ENCODE peak calls at places on chromosomes 12 and 14, in five cellular contexts. Z is SK-N-SH, D is K562, E is GM12892, R is GM12878. U is an unnamed sample.

GRCh38 chr12:117105902-117106301 is 6.7 kb upstream of the TESC start:
- DNase-seq in E (no peak), D (no peak), Z (no peak), R (peak), U (no peak)

GRCh38 chr12:106840217-106840616 is 65.7 kb downstream of the RIC8B start:
- DNase-seq in D (peak), E (no peak), R (no peak), Z (peak), U (no peak)

GRCh38 chr12:5428332-5429221 is 3.3 kb upstream of the NTF3 start:
- DNase-seq in E (no peak), D (peak), Z (peak), R (no peak), U (peak)

GRCh38 chr12:75505706-75506312 is 5.6 kb downstream of the KRR1 start:
- DNase-seq in E (no peak), D (no peak), Z (no peak), R (no peak), U (no peak)

GRCh38 chr12:14264777-14265176 is 100.7 kb upstream of the ATF7IP start:
- DNase-seq in Z (no peak), R (no peak), E (no peak), D (no peak), U (no peak)

GRCh38 chr12:68100241-68100640 is 59.3 kb downstream of the IFNG start:
- DNase-seq in Z (no peak), E (no peak), D (no peak), R (no peak), U (no peak)

GRCh38 chr14:75267141-75267601 is 11.5 kb upstream of the FOS start:
- DNase-seq in Z (no peak), E (no peak), D (no peak), R (no peak), U (no peak)

GRCh38 chr12:12376636-12377448 is 20.0 kb downstream of the BORCS5 start:
- DNase-seq in D (peak), Z (peak), E (peak), R (peak), U (no peak)

GRCh38 chr14:69086537-69086936 is 66.4 kb downstream of the DCAF5 start:
- DNase-seq in D (no peak), R (no peak), Z (no peak), E (no peak), U (no peak)

GRCh38 chr12:56931474-56931978 is 2.7 kb downstream of the SDR9C7 start:
- DNase-seq in Z (peak), E (no peak), R (no peak), D (peak), U (peak)

GRCh38 chr14:38127784-38128183 is 79.9 kb upstream of the SSTR1 start:
- DNase-seq in D (no peak), E (no peak), R (no peak), Z (no peak), U (no peak)

GRCh38 chr12:51401900-51402299 is 10.7 kb upstream of the GALNT6 start:
- DNase-seq in Z (no peak), R (no peak), D (no peak), E (no peak), U (no peak)

GRCh38 chr12:72978999-72979398 is 706.8 kb downstream of the TRHDE start:
- DNase-seq in E (no peak), Z (no peak), D (no peak), R (no peak), U (no peak)

GRCh38 chr14:66857867-66858266 is 331.4 kb upstream of the GARIN2 start:
- DNase-seq in R (no peak), D (no peak), E (no peak), Z (no peak), U (no peak)

GRCh38 chr14:105049753-105050550 is 15.3 kb downstream of the GPR132 start:
- DNase-seq in E (no peak), D (no peak), R (no peak), Z (peak), U (no peak)

DNA sequence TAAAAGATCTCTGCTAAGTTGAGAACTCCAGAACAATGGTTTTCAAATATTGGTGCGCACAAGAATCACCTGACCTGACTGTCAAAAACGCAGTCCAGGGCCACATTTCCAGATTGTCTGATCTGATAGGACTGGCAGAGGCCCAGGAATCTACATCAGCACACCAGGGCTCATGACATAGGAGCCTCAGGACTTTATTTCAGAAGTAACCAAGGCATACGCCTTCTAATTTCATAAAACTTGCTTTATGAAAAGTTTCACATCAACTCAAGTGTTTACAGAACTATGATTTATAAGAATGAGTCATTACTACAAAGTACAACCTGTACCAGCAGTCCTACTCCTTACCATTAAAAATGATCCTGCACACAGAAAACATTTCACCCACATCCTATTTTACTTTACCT is 47.7 kb upstream of the PTPRO start:
- DNase-seq in E (no peak), Z (peak), D (no peak), R (no peak), U (no peak)
- TF ChIP-seq POLR2AphosphoS5 in E (no peak), Z (no peak), D (no peak), R (no peak), U (peak)

DNA sequence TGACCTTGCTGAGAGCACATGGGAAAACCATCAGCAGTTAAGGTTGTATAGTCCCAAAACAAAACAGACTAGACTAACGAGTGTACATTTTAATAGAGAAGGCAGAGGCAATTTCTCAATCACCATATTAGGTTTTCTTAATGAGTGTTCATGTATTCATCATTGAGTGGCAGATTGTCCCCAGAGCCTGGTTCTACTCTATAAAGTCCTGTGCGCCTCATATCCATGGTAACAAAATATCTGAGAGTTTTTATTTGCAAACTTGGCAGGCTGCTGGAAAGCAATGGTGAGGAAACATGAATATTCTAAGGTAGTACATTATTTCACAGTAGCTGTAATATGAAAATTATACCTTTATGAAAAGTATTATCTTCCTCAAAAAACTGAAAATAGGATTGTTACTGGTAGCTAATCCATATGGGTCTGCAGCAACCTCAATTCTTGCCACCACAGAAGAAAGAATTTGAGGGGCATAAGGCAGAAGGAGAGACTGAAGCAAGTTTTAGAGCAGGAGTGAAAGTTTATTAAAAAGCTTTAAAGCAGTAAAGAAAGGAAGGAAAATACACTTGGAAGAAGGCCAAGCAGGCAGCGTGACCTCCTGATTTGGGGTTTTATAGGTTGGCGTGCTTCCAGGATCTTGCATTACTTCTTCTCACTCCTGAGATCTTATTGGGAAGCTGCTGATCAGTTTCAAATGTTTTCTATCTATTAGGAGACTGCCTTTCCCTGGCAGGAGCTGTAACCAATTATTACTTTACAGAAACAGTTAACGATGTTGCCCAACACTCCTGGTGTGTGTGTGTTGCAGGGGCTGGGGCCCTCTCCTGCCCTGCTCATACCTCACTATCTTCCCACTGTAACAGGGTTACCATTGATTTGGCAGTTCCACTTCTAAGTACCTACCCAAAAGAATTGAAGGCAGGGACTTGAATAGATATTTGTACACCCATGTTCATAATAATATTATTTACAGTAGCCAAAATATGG is 154.0 kb upstream of the NUDT4 start:
- DNase-seq in R (no peak), D (no peak), Z (no peak), E (no peak), U (peak)
- TF ChIP-seq POLR2AphosphoS5 in R (no peak), D (no peak), Z (no peak), E (no peak), U (no peak)

GRCh38 chr14:103064978-103065377 is 7.6 kb upstream of the CDC42BPB start:
- DNase-seq in Z (no peak), D (no peak), R (no peak), E (no peak), U (no peak)

GRCh38 chr14:103064436-103064835 is 7.1 kb upstream of the CDC42BPB start:
- DNase-seq in R (no peak), Z (no peak), E (no peak), D (no peak), U (no peak)

GRCh38 chr14:103067231-103067954 is 10.0 kb upstream of the CDC42BPB start:
- DNase-seq in R (no peak), E (no peak), D (no peak), Z (no peak), U (no peak)

GRCh38 chr14:103065861-103066260 is 8.5 kb upstream of the CDC42BPB start:
- DNase-seq in R (no peak), D (no peak), Z (no peak), E (no peak), U (no peak)

DNA sequence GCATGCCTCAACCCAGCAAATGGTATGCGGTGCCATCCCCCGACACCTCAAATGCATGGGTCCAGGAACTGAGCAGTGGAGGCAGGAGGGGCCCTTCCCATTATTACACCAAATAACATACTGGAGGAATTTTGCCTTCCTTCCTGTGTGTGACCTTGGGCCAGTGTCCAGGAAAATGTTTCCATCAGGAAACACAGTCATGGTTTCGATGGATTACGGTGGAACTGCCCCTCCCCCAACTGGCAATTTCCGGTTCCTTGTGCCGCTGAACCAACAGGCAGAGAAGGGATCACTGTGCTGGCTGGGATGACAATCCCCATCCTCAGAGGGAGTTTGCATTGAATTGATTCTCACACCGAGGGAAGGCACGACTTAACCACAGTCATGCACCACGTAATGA is 9.1 kb upstream of the CDC42BPB start:
- DNase-seq in D (no peak), E (no peak), Z (no peak), R (no peak), U (no peak)
- TF ChIP-seq POLR2AphosphoS5 in D (no peak), E (no peak), Z (no peak), R (no peak), U (peak)

DNA sequence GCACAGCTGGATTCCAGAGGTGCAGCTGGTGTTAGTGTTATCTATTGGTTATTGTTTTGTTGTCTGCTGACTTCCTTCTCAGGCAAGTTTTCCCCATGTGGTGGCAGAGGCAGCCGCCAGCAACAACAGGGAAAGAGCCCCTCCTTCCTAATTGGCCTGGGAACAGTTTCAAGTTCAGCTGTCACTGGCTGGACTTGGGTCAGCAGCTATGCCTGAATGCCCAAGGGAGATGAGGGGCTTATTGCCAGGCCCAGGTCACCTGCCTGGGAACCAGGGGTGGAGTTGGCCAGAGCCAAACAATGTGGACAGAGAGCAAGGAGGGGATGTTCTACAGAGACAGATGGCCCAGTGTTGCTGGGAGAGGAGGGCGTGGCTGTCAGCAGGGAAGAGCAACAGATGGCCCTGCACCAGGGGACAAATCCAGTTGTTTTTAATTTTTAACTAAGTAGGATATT is 38.3 kb downstream of the TPCN1 start:
- DNase-seq in E (no peak), D (no peak), Z (peak), R (no peak), U (no peak)
- TF ChIP-seq POLR2AphosphoS5 in E (no peak), D (no peak), Z (no peak), R (no peak), U (peak)

GRCh38 chr14:95338436-95338835 is 18.7 kb upstream of the CLMN start:
- DNase-seq in D (no peak), Z (no peak), R (no peak), E (no peak), U (no peak)

GRCh38 chr14:95339301-95339865 is 19.7 kb upstream of the CLMN start:
- DNase-seq in R (no peak), Z (no peak), E (no peak), D (no peak), U (no peak)

GRCh38 chr14:95341564-95341963 is 21.9 kb upstream of the CLMN start:
- DNase-seq in Z (no peak), R (no peak), D (no peak), E (no peak), U (no peak)

GRCh38 chr14:95341115-95341514 is 21.4 kb upstream of the CLMN start:
- DNase-seq in D (no peak), E (no peak), Z (no peak), R (no peak), U (no peak)

DNA sequence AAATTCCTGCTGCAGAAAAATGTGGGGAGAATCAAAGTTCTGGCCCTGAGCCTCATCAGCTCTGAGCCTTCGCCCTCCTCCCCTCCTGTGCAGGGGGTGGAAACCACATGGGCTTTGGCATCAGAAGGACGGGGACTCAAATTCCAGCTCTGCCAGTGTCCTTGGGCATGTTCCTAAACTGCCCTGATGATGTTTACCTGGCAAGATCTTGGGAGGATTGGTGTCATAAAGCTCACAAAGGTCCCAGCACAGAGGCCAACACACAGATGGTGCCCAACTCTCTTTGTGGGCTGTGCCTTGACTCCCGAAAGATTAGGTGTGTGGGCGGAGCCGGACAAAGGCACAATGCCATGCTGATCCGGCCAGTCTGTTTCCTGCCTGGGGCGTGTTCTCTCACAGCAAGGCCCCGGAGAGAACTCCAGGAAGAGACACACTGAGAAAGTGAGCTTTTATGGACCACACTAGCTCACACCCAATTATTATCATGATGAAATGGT is 20.5 kb upstream of the CLMN start:
- DNase-seq in R (no peak), Z (no peak), E (no peak), D (no peak), U (no peak)
- TF ChIP-seq POLR2AphosphoS5 in R (no peak), Z (no peak), E (no peak), D (no peak), U (no peak)

GRCh38 chr12:94965982-94966381 is 37.5 kb downstream of the NDUFA12 start:
- DNase-seq in Z (no peak), R (no peak), D (no peak), E (no peak), U (no peak)
- TF ChIP-seq POLR2AphosphoS5 in Z (no peak), R (no peak), D (no peak), E (no peak), U (no peak)

GRCh38 chr12:64610092-64610659 is at the start of gene RASSF3:
- DNase-seq in D (peak), E (peak), R (no peak), Z (peak), U (no peak)
- TF ChIP-seq POLR2AphosphoS5 in D (peak), E (no peak), R (no peak), Z (peak), U (peak)

GRCh38 chr14:54446201-54446693 is 5.1 kb upstream of the CNIH1 start:
- DNase-seq in D (no peak), E (no peak), R (no peak), Z (no peak), U (no peak)

GRCh38 chr14:54444701-54445100 is 3.5 kb upstream of the CNIH1 start:
- DNase-seq in D (no peak), E (no peak), R (no peak), Z (no peak), U (no peak)

GRCh38 chr14:54450535-54450934 is 9.4 kb upstream of the CNIH1 start:
- DNase-seq in D (no peak), R (peak), E (peak), Z (peak), U (no peak)

GRCh38 chr14:54444003-54444402 is 2.8 kb upstream of the CNIH1 start:
- DNase-seq in E (no peak), D (no peak), Z (no peak), R (no peak), U (no peak)

GRCh38 chr14:54447231-54447692 is 6.1 kb upstream of the CNIH1 start:
- DNase-seq in R (no peak), D (no peak), Z (no peak), E (no peak), U (no peak)
- TF ChIP-seq POLR2AphosphoS5 in R (no peak), D (no peak), Z (no peak), E (no peak), U (no peak)

GRCh38 chr12:130354407-130354806 is 16.7 kb downstream of the PIWIL1 start:
- DNase-seq in Z (no peak), D (no peak), E (no peak), R (no peak), U (no peak)

GRCh38 chr12:130356222-130356621 is 18.5 kb downstream of the PIWIL1 start:
- DNase-seq in Z (no peak), R (no peak), D (no peak), E (no peak), U (no peak)

GRCh38 chr12:130357241-130357640 is 19.6 kb downstream of the PIWIL1 start:
- DNase-seq in D (no peak), Z (no peak), R (no peak), E (no peak), U (no peak)

GRCh38 chr12:130362060-130362459 is 24.4 kb downstream of the PIWIL1 start:
- DNase-seq in E (no peak), R (no peak), D (no peak), Z (no peak), U (no peak)

GRCh38 chr12:130357729-130358330 is 20.1 kb downstream of the PIWIL1 start:
- DNase-seq in D (no peak), Z (no peak), E (no peak), R (no peak), U (no peak)
- TF ChIP-seq POLR2AphosphoS5 in D (no peak), Z (no peak), E (no peak), R (no peak), U (no peak)

U was measured in esophagus muscularis mucosa.